ENCODE peak calls at places on chromosomes 3 and 15, in ten cellular contexts. One of them, this sample, is unnamed.

GRCh38 chr3:127690823-127691452 is 18.2 kb downstream of the ABTB1 start:
- DNase-seq in A549: peak; percentile 75
- DNase-seq in Peyer's patch: no peak
- DNase-seq in mammary epithelial cell: peak; percentile 66
- DNase-seq in heart right ventricle: no peak
- DNase-seq in cardiac muscle cell: peak; percentile 70
- DNase-seq in CD4-positive, alpha-beta T cell: no peak
- DNase-seq in fibroblast of lung: peak; percentile 68
- DNase-seq in hepatocyte: peak; percentile 73
- DNase-seq in WERI-Rb-1: peak; percentile 86
- DNase-seq in this sample: peak; percentile 70

GRCh38 chr3:176692172-176692923 is 504.9 kb downstream of the TBL1XR1 start:
- DNase-seq in mammary epithelial cell: no peak
- DNase-seq in WERI-Rb-1: no peak
- DNase-seq in hepatocyte: no peak
- DNase-seq in Peyer's patch: no peak
- DNase-seq in heart right ventricle: no peak
- DNase-seq in A549: no peak
- DNase-seq in CD4-positive, alpha-beta T cell: no peak
- DNase-seq in cardiac muscle cell: no peak
- DNase-seq in fibroblast of lung: no peak
- DNase-seq in this sample: no peak

GRCh38 chr3:40690696-40691597 is 166.2 kb downstream of the ZNF621 start:
- DNase-seq in cardiac muscle cell: peak; percentile 49
- DNase-seq in A549: no peak
- DNase-seq in Peyer's patch: no peak
- DNase-seq in hepatocyte: no peak
- DNase-seq in CD4-positive, alpha-beta T cell: no peak
- DNase-seq in WERI-Rb-1: no peak
- DNase-seq in mammary epithelial cell: no peak
- DNase-seq in heart right ventricle: peak; percentile 79
- DNase-seq in fibroblast of lung: no peak
- DNase-seq in this sample: no peak

GRCh38 chr3:55461896-55462295 is 25.2 kb downstream of the WNT5A start:
- DNase-seq in WERI-Rb-1: no peak
- DNase-seq in heart right ventricle: no peak
- DNase-seq in Peyer's patch: no peak
- DNase-seq in A549: no peak
- DNase-seq in CD4-positive, alpha-beta T cell: no peak
- DNase-seq in hepatocyte: no peak
- DNase-seq in mammary epithelial cell: peak; percentile 76
- DNase-seq in fibroblast of lung: peak; percentile 89
- DNase-seq in cardiac muscle cell: peak; percentile 57
- DNase-seq in this sample: no peak

GRCh38 chr15:38054488-38054887 is 120.0 kb downstream of the TMCO5A start:
- DNase-seq in fibroblast of lung: peak; percentile 87
- DNase-seq in WERI-Rb-1: no peak
- DNase-seq in A549: no peak
- DNase-seq in hepatocyte: no peak
- DNase-seq in mammary epithelial cell: peak; percentile 66
- DNase-seq in CD4-positive, alpha-beta T cell: no peak
- DNase-seq in Peyer's patch: no peak
- DNase-seq in heart right ventricle: no peak
- DNase-seq in cardiac muscle cell: peak; percentile 29
- DNase-seq in this sample: no peak

GRCh38 chr3:56370991-56371775 is 97.1 kb downstream of the ERC2 start:
- DNase-seq in hepatocyte: no peak
- DNase-seq in cardiac muscle cell: no peak
- DNase-seq in A549: no peak
- DNase-seq in mammary epithelial cell: no peak
- DNase-seq in fibroblast of lung: no peak
- DNase-seq in heart right ventricle: no peak
- DNase-seq in WERI-Rb-1: no peak
- DNase-seq in CD4-positive, alpha-beta T cell: no peak
- DNase-seq in Peyer's patch: no peak
- DNase-seq in this sample: no peak

GRCh38 chr15:92157666-92158298 is 235.9 kb upstream of the ST8SIA2 start:
- DNase-seq in hepatocyte: no peak
- DNase-seq in fibroblast of lung: no peak
- DNase-seq in CD4-positive, alpha-beta T cell: no peak
- DNase-seq in A549: no peak
- DNase-seq in cardiac muscle cell: no peak
- DNase-seq in mammary epithelial cell: peak; percentile 18
- DNase-seq in heart right ventricle: no peak
- DNase-seq in Peyer's patch: no peak
- DNase-seq in WERI-Rb-1: no peak
- DNase-seq in this sample: no peak

GRCh38 chr15:40969363-40969762 is 16.1 kb downstream of the CHAC1 start:
- DNase-seq in A549: no peak
- DNase-seq in WERI-Rb-1: no peak
- DNase-seq in mammary epithelial cell: no peak
- DNase-seq in hepatocyte: no peak
- DNase-seq in cardiac muscle cell: no peak
- DNase-seq in Peyer's patch: no peak
- DNase-seq in CD4-positive, alpha-beta T cell: no peak
- DNase-seq in fibroblast of lung: no peak
- DNase-seq in heart right ventricle: no peak
- DNase-seq in this sample: no peak

GRCh38 chr3:10380906-10381795 is 60.2 kb upstream of the SEC13 start:
- DNase-seq in A549: no peak
- DNase-seq in fibroblast of lung: peak; percentile 12
- DNase-seq in heart right ventricle: no peak
- DNase-seq in WERI-Rb-1: no peak
- DNase-seq in mammary epithelial cell: no peak
- DNase-seq in Peyer's patch: no peak
- DNase-seq in hepatocyte: no peak
- DNase-seq in cardiac muscle cell: no peak
- DNase-seq in CD4-positive, alpha-beta T cell: no peak
- DNase-seq in this sample: no peak

GRCh38 chr3:65963787-65964707 is 74.7 kb downstream of the MAGI1 start:
- DNase-seq in CD4-positive, alpha-beta T cell: no peak
- DNase-seq in A549: peak; percentile 58
- DNase-seq in cardiac muscle cell: peak; percentile 91
- DNase-seq in Peyer's patch: no peak
- DNase-seq in WERI-Rb-1: no peak
- DNase-seq in mammary epithelial cell: peak; percentile 91
- DNase-seq in heart right ventricle: no peak
- DNase-seq in fibroblast of lung: peak; percentile 96
- DNase-seq in hepatocyte: peak; percentile 61
- DNase-seq in this sample: no peak

GRCh38 chr3:38084969-38085942 is 46.2 kb downstream of the DLEC1 start:
- DNase-seq in heart right ventricle: no peak
- DNase-seq in A549: no peak
- DNase-seq in CD4-positive, alpha-beta T cell: no peak
- DNase-seq in hepatocyte: no peak
- DNase-seq in WERI-Rb-1: no peak
- DNase-seq in cardiac muscle cell: no peak
- DNase-seq in Peyer's patch: no peak
- DNase-seq in fibroblast of lung: no peak
- DNase-seq in mammary epithelial cell: no peak
- DNase-seq in this sample: no peak

DNA sequence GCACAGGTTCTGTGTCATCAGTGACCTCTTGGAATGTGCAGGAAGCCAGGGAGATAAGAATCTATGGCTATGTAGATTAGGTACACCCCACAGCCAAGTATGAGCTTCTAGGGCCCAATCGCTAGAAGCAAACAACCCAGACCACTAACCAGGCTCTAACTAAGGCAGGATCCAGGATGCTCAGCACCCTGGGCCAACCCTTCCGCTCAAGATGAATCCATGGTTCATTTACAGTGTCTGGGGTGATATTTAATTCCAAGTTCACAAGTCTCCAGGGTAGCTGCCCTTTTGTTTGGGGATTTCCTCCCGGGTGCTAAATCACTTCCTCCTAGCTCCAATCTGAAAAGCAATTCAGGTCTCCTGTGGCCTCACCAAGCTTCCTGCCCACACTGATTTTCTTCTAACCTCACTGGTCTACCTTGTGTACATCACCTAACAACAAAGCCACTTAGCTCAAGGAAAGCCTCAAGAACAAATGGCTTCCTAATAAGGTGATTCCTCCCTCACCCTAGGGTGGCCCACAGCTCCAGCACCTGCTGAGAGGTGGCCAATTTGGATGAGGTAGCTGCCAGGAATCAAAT is 2.4 kb downstream of the EHD4 start:
- DNase-seq in Peyer's patch: peak; percentile 64
- DNase-seq in A549: no peak
- DNase-seq in fibroblast of lung: peak; percentile 45
- DNase-seq in heart right ventricle: no peak
- DNase-seq in hepatocyte: no peak
- DNase-seq in CD4-positive, alpha-beta T cell: peak; percentile 9
- DNase-seq in WERI-Rb-1: no peak
- DNase-seq in mammary epithelial cell: peak; percentile 54
- DNase-seq in cardiac muscle cell: no peak
- DNase-seq in this sample: no peak
- H3K27ac ChIP-seq in Peyer's patch: peak overlapping the region; percentile 72
- H3K27ac ChIP-seq in A549: no peak overlapping the region
- H3K27ac ChIP-seq in fibroblast of lung: no peak overlapping the region
- H3K27ac ChIP-seq in heart right ventricle: peak overlapping the region; percentile 95
- H3K27ac ChIP-seq in hepatocyte: peak overlapping the region; percentile 93
- H3K27ac ChIP-seq in CD4-positive, alpha-beta T cell: peak overlapping the region; percentile 61
- H3K27ac ChIP-seq in WERI-Rb-1: no peak overlapping the region
- H3K27ac ChIP-seq in mammary epithelial cell: peak overlapping the region; percentile 20
- H3K27ac ChIP-seq in cardiac muscle cell: peak overlapping the region; percentile 90
- H3K27ac ChIP-seq in this sample: peak overlapping the region; percentile 7

DNA sequence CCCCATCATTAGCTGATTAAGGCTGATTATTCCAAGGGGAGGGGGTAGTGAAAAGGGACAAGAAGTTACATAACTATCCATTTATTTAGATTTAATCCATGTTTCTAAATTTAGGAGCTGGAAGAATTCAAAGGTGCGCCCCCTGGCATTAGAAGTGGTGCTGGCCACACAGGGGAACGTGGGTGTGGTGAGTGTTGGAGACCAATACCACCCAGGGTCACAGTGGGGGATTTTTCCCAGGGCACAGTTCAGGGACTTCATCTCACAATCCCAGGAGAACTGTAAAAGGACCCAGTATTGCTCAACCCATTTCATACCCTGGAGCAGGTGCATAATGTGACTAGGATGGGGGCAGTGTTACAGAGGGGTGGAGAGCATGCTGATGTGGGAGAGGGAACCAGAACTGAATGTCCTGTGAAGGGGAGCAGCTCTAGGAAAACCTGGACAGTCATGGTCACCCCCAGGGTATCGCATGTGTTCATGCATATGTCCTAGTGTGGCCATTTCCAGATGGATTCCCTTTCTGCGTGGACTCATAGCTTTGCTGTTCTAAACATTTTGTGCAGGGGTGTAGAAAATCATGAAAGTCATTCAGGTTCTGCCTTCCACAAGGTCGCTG is 110.3 kb downstream of the LSM3 start:
- DNase-seq in heart right ventricle: no peak
- DNase-seq in Peyer's patch: no peak
- DNase-seq in CD4-positive, alpha-beta T cell: no peak
- DNase-seq in cardiac muscle cell: no peak
- DNase-seq in fibroblast of lung: no peak
- DNase-seq in mammary epithelial cell: no peak
- DNase-seq in WERI-Rb-1: no peak
- DNase-seq in hepatocyte: no peak
- DNase-seq in A549: no peak
- DNase-seq in this sample: no peak
- H3K27ac ChIP-seq in heart right ventricle: no peak overlapping the region
- H3K27ac ChIP-seq in Peyer's patch: peak overlapping the region; percentile 90
- H3K27ac ChIP-seq in CD4-positive, alpha-beta T cell: no peak overlapping the region
- H3K27ac ChIP-seq in cardiac muscle cell: no peak overlapping the region
- H3K27ac ChIP-seq in fibroblast of lung: no peak overlapping the region
- H3K27ac ChIP-seq in mammary epithelial cell: no peak overlapping the region
- H3K27ac ChIP-seq in WERI-Rb-1: peak overlapping the region; percentile 36
- H3K27ac ChIP-seq in hepatocyte: peak overlapping the region; percentile 69
- H3K27ac ChIP-seq in A549: peak overlapping the region; percentile 58
- H3K27ac ChIP-seq in this sample: no peak overlapping the region

GRCh38 chr3:53082736-53083135 is 36.9 kb upstream of the SFMBT1 start:
- DNase-seq in Peyer's patch: peak; percentile 37
- DNase-seq in heart right ventricle: no peak
- DNase-seq in hepatocyte: no peak
- DNase-seq in fibroblast of lung: no peak
- DNase-seq in cardiac muscle cell: no peak
- DNase-seq in CD4-positive, alpha-beta T cell: no peak
- DNase-seq in A549: no peak
- DNase-seq in mammary epithelial cell: no peak
- DNase-seq in WERI-Rb-1: no peak
- DNase-seq in this sample: no peak
- H3K27ac ChIP-seq in Peyer's patch: no peak overlapping the region
- H3K27ac ChIP-seq in heart right ventricle: no peak overlapping the region
- H3K27ac ChIP-seq in hepatocyte: no peak overlapping the region
- H3K27ac ChIP-seq in fibroblast of lung: no peak overlapping the region
- H3K27ac ChIP-seq in cardiac muscle cell: no peak overlapping the region
- H3K27ac ChIP-seq in CD4-positive, alpha-beta T cell: no peak overlapping the region
- H3K27ac ChIP-seq in A549: no peak overlapping the region
- H3K27ac ChIP-seq in mammary epithelial cell: no peak overlapping the region
- H3K27ac ChIP-seq in WERI-Rb-1: no peak overlapping the region
- H3K27ac ChIP-seq in this sample: no peak overlapping the region

DNA sequence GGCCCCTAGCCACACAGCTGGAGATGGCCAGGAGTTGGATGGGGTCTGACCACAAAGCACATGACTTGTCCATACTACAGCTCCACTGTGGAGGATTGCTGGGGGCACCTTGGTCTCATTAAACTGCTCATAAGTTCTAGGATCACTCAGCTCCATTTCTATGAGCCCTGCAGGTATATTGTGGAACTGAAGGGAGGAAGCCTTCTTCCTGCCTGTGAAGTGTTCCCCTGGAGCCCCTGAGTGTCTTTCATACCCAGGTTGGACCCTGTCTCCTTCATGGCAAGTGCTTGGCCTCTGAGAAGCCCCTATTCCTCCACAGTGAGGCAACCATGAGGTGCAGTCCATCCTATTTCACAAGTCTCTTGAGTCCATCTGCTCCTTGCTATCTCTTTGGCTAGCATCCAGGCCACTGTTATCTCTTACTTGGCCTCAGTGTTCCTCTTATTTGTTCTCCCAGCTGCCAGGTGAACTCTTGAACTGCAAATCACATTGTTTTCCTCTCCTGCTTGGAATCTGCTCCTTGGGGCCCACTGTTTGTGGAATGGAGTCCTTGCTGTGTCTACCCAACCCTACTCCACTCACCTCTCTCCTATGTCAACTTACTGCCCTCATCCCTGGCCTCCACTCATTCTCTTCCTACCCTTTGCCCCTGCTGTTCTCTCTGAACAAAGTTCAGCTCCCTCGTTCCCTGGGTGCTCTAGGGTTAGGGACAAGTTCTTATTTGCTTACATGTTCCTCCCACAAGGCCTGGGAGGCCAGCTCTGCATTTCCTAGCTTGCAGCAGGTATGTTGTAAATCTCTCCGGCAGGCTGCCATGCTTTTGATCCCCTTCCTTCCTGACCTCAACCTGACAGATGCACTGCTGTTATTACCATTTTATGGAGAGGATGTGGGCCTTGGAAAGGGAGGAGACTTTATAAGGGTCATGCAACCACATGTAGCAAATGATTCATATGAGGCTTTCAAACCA is 1.2 kb downstream of the ACOX2 start:
- DNase-seq in hepatocyte: peak; percentile 74
- DNase-seq in fibroblast of lung: peak; percentile 33
- DNase-seq in CD4-positive, alpha-beta T cell: no peak
- DNase-seq in A549: peak; percentile 76
- DNase-seq in Peyer's patch: peak; percentile 85
- DNase-seq in WERI-Rb-1: no peak
- DNase-seq in heart right ventricle: no peak
- DNase-seq in mammary epithelial cell: peak; percentile 33
- DNase-seq in cardiac muscle cell: peak; percentile 42
- DNase-seq in this sample: no peak
- H3K27ac ChIP-seq in hepatocyte: peak overlapping the region; percentile 82
- H3K27ac ChIP-seq in fibroblast of lung: no peak overlapping the region
- H3K27ac ChIP-seq in CD4-positive, alpha-beta T cell: no peak overlapping the region
- H3K27ac ChIP-seq in A549: peak overlapping the region; percentile 48
- H3K27ac ChIP-seq in Peyer's patch: peak overlapping the region; percentile 91
- H3K27ac ChIP-seq in WERI-Rb-1: peak overlapping the region; percentile 41
- H3K27ac ChIP-seq in heart right ventricle: peak overlapping the region; percentile 88
- H3K27ac ChIP-seq in mammary epithelial cell: no peak overlapping the region
- H3K27ac ChIP-seq in cardiac muscle cell: peak overlapping the region; percentile 94
- H3K27ac ChIP-seq in this sample: no peak overlapping the region

This sample was measured in RWPE2.